ENCODE peak calls at places on chromosomes 13 and 19, in seven cellular contexts. N, Q, G, L, B, D and O are unnamed samples.

GRCh38 chr13:111572956-111573355 is 252.5 kb downstream of the TEX29 start:
- DNase-seq in D (no peak), B (no peak), L (no peak), N (no peak), G (no peak), Q (no peak), O (no peak)

GRCh38 chr13:75633285-75633684 is 2.8 kb upstream of the LMO7 start:
- DNase-seq in Q (no peak), B (no peak), G (no peak), L (no peak), D (peak), N (peak), O (no peak)

GRCh38 chr19:35353635-35354034 is 4.6 kb upstream of the FFAR3 start:
- DNase-seq in N (no peak), B (no peak), G (no peak), L (no peak), Q (no peak), D (peak), O (no peak)

GRCh38 chr13:95814494-95814893 is 137.6 kb downstream of the DNAJC3 start:
- DNase-seq in B (no peak), D (no peak), L (no peak), N (no peak), G (no peak), Q (no peak), O (no peak)

GRCh38 chr19:10418281-10419199 is 1.8 kb upstream of the PDE4A start:
- DNase-seq in L (peak), Q (no peak), D (no peak), G (peak), N (no peak), B (no peak), O (peak)

GRCh38 chr13:95710313-95710712 is 33.4 kb downstream of the DNAJC3 start:
- DNase-seq in G (no peak), Q (no peak), L (no peak), D (peak), N (peak), B (peak), O (no peak)

GRCh38 chr13:112868308-112868707 is 100.7 kb upstream of the MCF2L start:
- DNase-seq in G (no peak), L (no peak), N (no peak), D (no peak), Q (no peak), B (no peak), O (no peak)

GRCh38 chr13:48843630-48844380 is 131.9 kb upstream of the FNDC3A start:
- DNase-seq in Q (no peak), D (peak), B (no peak), L (no peak), G (no peak), N (no peak), O (no peak)

GRCh38 chr19:58024661-58025060 is 9.2 kb upstream of the ZSCAN1 start:
- DNase-seq in G (no peak), L (no peak), N (no peak), Q (no peak), D (no peak), B (no peak), O (no peak)

GRCh38 chr19:28303502-28303901 is 909.4 kb downstream of the UQCRFS1 start:
- DNase-seq in L (no peak), D (no peak), B (no peak), Q (no peak), G (no peak), N (no peak), O (peak)

GRCh38 chr13:30830638-30830965 is 75.5 kb upstream of the MEDAG start:
- DNase-seq in B (no peak), N (peak), G (no peak), Q (no peak), D (no peak), L (no peak), O (no peak)

GRCh38 chr19:32172761-32173160 is 172.6 kb upstream of the ZNF507 start:
- DNase-seq in B (no peak), G (no peak), N (no peak), D (no peak), Q (no peak), L (no peak), O (no peak)

GRCh38 chr13:27097691-27098090 is 73.9 kb downstream of the USP12 start:
- DNase-seq in B (no peak), D (no peak), G (no peak), Q (no peak), L (no peak), N (no peak), O (no peak)

GRCh38 chr19:8576273-8576993 is 809 bp downstream of the MYO1F start:
- DNase-seq in N (no peak), L (no peak), B (peak), Q (no peak), D (no peak), G (no peak), O (no peak)

GRCh38 chr19:55188620-55189019 is 8.5 kb upstream of the SYT5 start:
- DNase-seq in L (no peak), Q (no peak), G (no peak), D (no peak), B (no peak), N (no peak), O (no peak)

DNA sequence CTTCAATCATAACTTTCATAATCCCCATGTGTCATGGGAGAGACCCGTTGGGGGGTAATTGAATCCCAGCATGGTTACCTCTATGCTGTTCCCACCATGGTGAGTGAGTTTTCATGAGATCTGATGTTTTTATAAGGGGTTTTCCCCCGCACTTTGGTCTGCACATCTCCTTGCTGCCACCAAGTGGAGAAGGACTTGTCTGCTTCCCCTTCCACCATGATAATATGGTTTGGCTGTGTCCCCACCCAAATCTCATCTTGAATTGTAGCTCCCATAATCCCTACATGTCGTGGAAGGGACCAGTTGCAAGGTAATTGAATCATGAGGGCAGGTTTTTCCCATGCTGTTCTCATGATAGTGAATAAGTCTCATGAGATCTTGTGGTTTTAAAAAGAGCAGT is 524.9 kb downstream of the SLITRK5 start:
- DNase-seq in Q (no peak), N (no peak), L (no peak), D (no peak), G (no peak), B (no peak), O (peak)
- H2BK5ac ChIP-seq in Q (no peak), N (no peak), L (no peak), D (no peak), G (no peak), B (no peak), O (no peak)

GRCh38 chr19:2711937-2712205 is 9.3 kb downstream of the DIRAS1 start:
- DNase-seq in B (no peak), G (no peak), N (no peak), Q (no peak), D (no peak), L (no peak), O (no peak)
- H2BK5ac ChIP-seq in B (no peak), G (no peak), N (no peak), Q (no peak), D (no peak), L (no peak), O (no peak)

GRCh38 chr13:25401958-25402357 is 30.2 kb downstream of the ATP8A2 start:
- DNase-seq in N (no peak), D (no peak), L (no peak), Q (no peak), B (peak), G (no peak), O (peak)

GRCh38 chr13:25394661-25395060 is 22.9 kb downstream of the ATP8A2 start:
- DNase-seq in D (no peak), Q (no peak), B (no peak), L (no peak), N (no peak), G (no peak), O (no peak)

GRCh38 chr13:25391932-25392331 is 20.2 kb downstream of the ATP8A2 start:
- DNase-seq in D (no peak), N (no peak), G (no peak), L (no peak), B (no peak), Q (no peak), O (no peak)

GRCh38 chr13:25397763-25398162 is 26.0 kb downstream of the ATP8A2 start:
- DNase-seq in D (no peak), L (no peak), N (no peak), G (no peak), Q (no peak), B (no peak), O (peak)
- H2BK5ac ChIP-seq in D (no peak), L (no peak), N (no peak), G (no peak), Q (no peak), B (no peak), O (peak)

GRCh38 chr13:107788464-107789165 is 426.7 kb downstream of the LIG4 start:
- DNase-seq in D (no peak), G (no peak), B (no peak), L (no peak), Q (no peak), N (no peak), O (no peak)

DNA sequence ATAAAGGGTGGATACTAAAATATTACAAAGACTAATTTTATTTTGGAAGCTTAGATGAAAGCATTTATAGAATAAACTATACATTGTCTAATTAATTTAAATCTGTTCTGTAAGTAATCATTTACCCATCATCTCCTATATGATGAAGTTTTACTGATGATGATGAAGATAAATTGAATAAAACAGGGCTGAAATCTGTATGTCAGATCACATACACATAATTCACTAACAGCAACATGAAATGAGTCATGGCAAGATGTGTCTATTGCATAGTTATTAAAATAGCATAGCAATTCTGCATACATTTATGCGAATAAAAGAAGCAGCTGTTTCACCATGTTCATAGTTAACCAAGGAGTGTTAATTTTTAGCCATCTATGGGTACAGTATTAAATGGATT is 425.0 kb downstream of the LIG4 start:
- DNase-seq in Q (no peak), L (no peak), N (no peak), B (no peak), G (no peak), D (no peak), O (no peak)
- H2BK5ac ChIP-seq in Q (no peak), L (no peak), N (no peak), B (no peak), G (no peak), D (no peak), O (no peak)